ENCODE peak calls at places on chromosome 15, in eight cellular contexts. F is AG08395; P is fibroblast of lung; B is fibroblast of mammary gland; R is stimulated activated CD8-positive, alpha-beta memory T cell treated with anti-CD3 and anti-CD28 coated beads, Interleukin-12 subunit alpha, Interleukin-12 subunit beta, amount 100 ng/mL, for 1 hour; C is fibroblast of pulmonary artery; K is stimulated activated CD4-positive, alpha-beta T cell treated with anti-CD3 and anti-CD28 coated beads, Interleukin-12 subunit alpha, Interleukin-12 subunit beta, amount 100 ng/mL, for 48 hours; L is NT2/D1. T is an unnamed sample.

GRCh38 chr15:59372352-59373211 is at the start of gene MYO1E:
- DNase-seq in R (no peak), C (peak), P (peak), K (peak), L (peak), F (peak), B (peak), T (peak)

GRCh38 chr15:62392411-62392810 is 227.3 kb upstream of the C2CD4B start:
- DNase-seq in B (peak), C (no peak), R (no peak), F (no peak), L (no peak), K (no peak), P (peak), T (peak)

GRCh38 chr15:31574761-31575160 is 248.1 kb downstream of the KLF13 start:
- DNase-seq in K (no peak), R (no peak), C (no peak), P (no peak), L (no peak), B (no peak), F (no peak), T (peak)

GRCh38 chr15:81400640-81401236 is 26.7 kb upstream of the TMC3 start:
- DNase-seq in R (no peak), B (peak), P (peak), C (peak), K (no peak), F (peak), L (peak), T (peak)

GRCh38 chr15:36428102-36428845 is 151.2 kb upstream of the CDIN1 start:
- DNase-seq in C (peak), L (peak), P (peak), R (no peak), K (no peak), F (peak), B (peak), T (no peak)

GRCh38 chr15:73108676-73109075 is 56.4 kb downstream of the NEO1 start:
- DNase-seq in B (no peak), P (no peak), F (no peak), K (no peak), C (no peak), L (no peak), R (no peak), T (peak)

GRCh38 chr15:73767794-73768501 is 14.8 kb upstream of the INSYN1 start:
- DNase-seq in F (no peak), C (no peak), L (peak), B (no peak), P (no peak), R (no peak), K (no peak), T (peak)

GRCh38 chr15:63856711-63857458 is 23.1 kb upstream of the HERC1 start:
- DNase-seq in R (no peak), C (peak), B (peak), K (no peak), P (no peak), F (peak), L (no peak), T (no peak)

GRCh38 chr15:41263891-41264351 is 32.9 kb downstream of the CHP1 start:
- DNase-seq in L (peak), R (no peak), B (no peak), C (peak), K (no peak), P (peak), F (no peak), T (peak)

GRCh38 chr15:73476704-73477216 is 33.8 kb downstream of the REC114 start:
- DNase-seq in L (no peak), F (no peak), K (no peak), C (no peak), R (no peak), B (no peak), P (no peak), T (no peak)

GRCh38 chr15:56523521-56523920 is 58.6 kb upstream of the MNS1 start:
- DNase-seq in C (no peak), B (peak), R (no peak), P (no peak), K (no peak), F (no peak), L (no peak), T (no peak)

GRCh38 chr15:38895326-38896282 is 331.0 kb upstream of the RASGRP1 start:
- DNase-seq in R (no peak), B (peak), L (no peak), F (peak), P (peak), C (peak), K (no peak), T (no peak)

GRCh38 chr15:74134387-74135027 is 4.1 kb downstream of the ISLR2 start:
- DNase-seq in L (no peak), B (no peak), K (no peak), P (peak), F (no peak), C (no peak), R (no peak), T (peak)

GRCh38 chr15:31472636-31473383 is 146.2 kb downstream of the KLF13 start:
- DNase-seq in R (no peak), C (peak), F (peak), B (peak), L (no peak), K (peak), P (peak), T (no peak)

GRCh38 chr15:79310612-79310984 is 314 bp upstream of the TMED3 start:
- DNase-seq in F (no peak), B (peak), R (no peak), C (peak), P (peak), L (no peak), K (no peak), T (peak)

GRCh38 chr15:79978260-79978659 is 7.3 kb upstream of the BCL2A1 start:
- DNase-seq in P (no peak), K (no peak), F (no peak), C (no peak), L (no peak), R (no peak), B (no peak), T (no peak)

GRCh38 chr15:31339558-31339895 is 12.9 kb downstream of the KLF13 start:
- DNase-seq in C (no peak), B (no peak), F (no peak), L (no peak), K (no peak), R (no peak), P (no peak), T (no peak)

GRCh38 chr15:74523982-74524381 is 17.0 kb upstream of the ARID3B start:
- DNase-seq in R (no peak), B (peak), C (no peak), F (no peak), L (no peak), K (no peak), P (no peak), T (no peak)

GRCh38 chr15:36392666-36393266 is 186.7 kb upstream of the CDIN1 start:
- DNase-seq in K (no peak), R (no peak), C (no peak), P (no peak), L (no peak), B (no peak), F (no peak), T (no peak)

GRCh38 chr15:81303241-81304225 is 20.4 kb downstream of the STARD5 start:
- DNase-seq in P (no peak), F (no peak), R (no peak), K (no peak), C (peak), B (no peak), L (peak), T (peak)

GRCh38 chr15:77384086-77384485 is 35.8 kb downstream of the PEAK1 start:
- DNase-seq in K (no peak), F (no peak), L (no peak), B (no peak), R (no peak), C (no peak), P (no peak), T (no peak)

GRCh38 chr15:69271217-69271616 is 27.5 kb upstream of the PAQR5 start:
- DNase-seq in K (no peak), F (no peak), L (no peak), P (no peak), B (no peak), R (no peak), C (no peak), T (peak)

GRCh38 chr15:61141497-61142125 is 87.5 kb downstream of the RORA start:
- DNase-seq in K (no peak), C (no peak), P (no peak), R (no peak), F (no peak), B (no peak), L (no peak), T (peak)

GRCh38 chr15:78090422-78090821 is 1.9 kb upstream of the SH2D7 start:
- DNase-seq in F (no peak), C (no peak), P (peak), R (no peak), K (no peak), B (no peak), L (no peak), T (no peak)

GRCh38 chr15:50764331-50765201 is 940 bp downstream of the SPPL2A start:
- DNase-seq in F (no peak), R (no peak), L (no peak), B (peak), P (peak), K (no peak), C (peak), T (no peak)

GRCh38 chr15:39394534-39394933 is 186.3 kb upstream of the THBS1 start:
- DNase-seq in F (no peak), K (no peak), L (no peak), C (no peak), B (no peak), P (no peak), R (no peak), T (no peak)

GRCh38 chr15:25718597-25718996 is 144.5 kb downstream of the ATP10A start:
- DNase-seq in L (no peak), P (no peak), C (no peak), F (no peak), R (no peak), K (no peak), B (no peak), T (no peak)